ENCODE peak calls at places on chromosome 21, in ten cellular contexts. Q is left lobe of liver; Z is CD4-positive, alpha-beta T cell; K is non-pigmented ciliary epithelial cell; E is NCI-H345; Y is amniotic epithelial cell; T is pancreas; A is progenitor cell of endocrine pancreas; P is NCI-H1105; G is HS-5. N is an unnamed sample.

GRCh38 chr21:32112194-32112593 is 166.7 kb downstream of the MIS18A start:
- DNase-seq in Z (no peak), G (no peak), P (peak; percentile 33), T (no peak), A (no peak), Q (no peak), K (no peak), E (peak; percentile 85), Y (no peak), N (no peak)

GRCh38 chr21:14686466-14687276 is 140.6 kb upstream of the SAMSN1 start:
- DNase-seq in G (no peak), Y (no peak), K (no peak), P (no peak), A (no peak), Q (no peak), T (no peak), Z (no peak), E (no peak), N (no peak)

GRCh38 chr21:46553993-46554392 is 50.9 kb downstream of the S100B start:
- DNase-seq in G (no peak), E (no peak), P (no peak), T (no peak), Z (no peak), Y (no peak), K (no peak), A (no peak), Q (no peak), N (no peak)

GRCh38 chr21:45097827-45098387 is 23.5 kb downstream of the ADARB1 start:
- DNase-seq in Q (no peak), A (no peak), G (no peak), Z (no peak), K (no peak), E (no peak), P (no peak), T (no peak), Y (no peak), N (no peak)

GRCh38 chr21:45263534-45263933 is 24.2 kb downstream of the POFUT2 start:
- DNase-seq in K (no peak), G (no peak), P (no peak), Y (no peak), Z (no peak), E (no peak), T (no peak), Q (peak; percentile 43), A (no peak), N (no peak)

GRCh38 chr21:34687065-34687464 is 18.3 kb downstream of the CLIC6 start:
- DNase-seq in T (no peak), E (no peak), Z (no peak), G (no peak), P (no peak), K (no peak), A (no peak), Q (no peak), Y (peak; percentile 87), N (no peak)

GRCh38 chr21:42425603-42425985 is 21.9 kb downstream of the UBASH3A start:
- DNase-seq in E (no peak), T (no peak), K (no peak), A (no peak), Y (no peak), P (no peak), Z (no peak), Q (no peak), G (no peak), N (no peak)

GRCh38 chr21:41836166-41837015 is 42.8 kb downstream of the PRDM15 start:
- DNase-seq in E (no peak), G (no peak), T (no peak), Z (no peak), Y (no peak), A (no peak), K (no peak), P (no peak), Q (no peak), N (no peak)

GRCh38 chr21:44845418-44846200 is 27.7 kb upstream of the SUMO3 start:
- DNase-seq in T (peak; percentile 43), G (no peak), Z (no peak), A (peak; percentile 44), Q (no peak), E (peak; percentile 64), Y (peak; percentile 63), P (no peak), K (no peak), N (peak; percentile 83)

GRCh38 chr21:17359781-17360180 is 153.1 kb upstream of the CXADR start:
- DNase-seq in T (no peak), A (no peak), Q (no peak), P (no peak), K (no peak), E (peak; percentile 49), Y (no peak), G (no peak), Z (no peak), N (no peak)

GRCh38 chr21:34116569-34116968 is 43.2 kb downstream of the MRPS6 start:
- DNase-seq in G (no peak), P (no peak), Y (no peak), E (no peak), A (no peak), Z (no peak), T (no peak), Q (no peak), K (no peak), N (no peak)

GRCh38 chr21:29130234-29130993 is at the start of gene MAP3K7CL:
- DNase-seq in T (no peak), E (no peak), Y (peak; percentile 100), G (peak; percentile 98), P (no peak), Z (no peak), K (peak; percentile 100), Q (no peak), A (no peak), N (peak; percentile 100)

GRCh38 chr21:36239585-36239984 is 80.4 kb upstream of the MORC3 start:
- DNase-seq in T (no peak), G (no peak), K (no peak), Z (no peak), Q (no peak), P (no peak), Y (no peak), E (no peak), A (no peak), N (no peak)

GRCh38 chr21:25999935-26000582 is 170.5 kb downstream of the APP start:
- DNase-seq in P (no peak), Z (no peak), A (no peak), E (no peak), K (no peak), G (no peak), T (no peak), Y (no peak), Q (no peak), N (no peak)

GRCh38 chr21:39134288-39134810 is 48.9 kb downstream of the PSMG1 start:
- DNase-seq in A (no peak), G (no peak), Z (no peak), Q (no peak), K (no peak), P (no peak), E (no peak), Y (no peak), T (no peak), N (no peak)

GRCh38 chr21:44766014-44766817 is 35.4 kb downstream of the UBE2G2 start:
- DNase-seq in Z (no peak), P (no peak), G (no peak), K (no peak), A (no peak), Y (no peak), E (no peak), T (no peak), Q (no peak), N (no peak)

N was measured in EL.